ENCODE peak calls at places on chromosomes 16 and 17, in seven cellular contexts. W, O, Z, T, L, R and M are unnamed samples.

GRCh38 chr16:28040039-28040438 is 23.5 kb downstream of the GSG1L start:
- DNase-seq in W (no peak), O (peak), Z (no peak), T (no peak), L (no peak), R (no peak), M (no peak)

GRCh38 chr16:50331570-50331969 is 37.2 kb downstream of the BRD7 start:
- DNase-seq in W (no peak), O (no peak), Z (no peak), T (no peak), L (no peak), R (no peak), M (no peak)

GRCh38 chr16:56189990-56190902 is 1.0 kb upstream of the GNAO1 start:
- DNase-seq in W (no peak), O (peak), Z (no peak), T (no peak), L (no peak), R (no peak), M (no peak)

GRCh38 chr17:48554412-48555090 is 9.6 kb upstream of the HOXB2 start:
- DNase-seq in W (no peak), O (no peak), Z (peak), T (no peak), L (no peak), R (no peak), M (no peak)

GRCh38 chr17:55734128-55734781 is 11.6 kb upstream of the TMEM100 start:
- DNase-seq in W (no peak), O (peak), Z (peak), T (no peak), L (no peak), R (no peak), M (no peak)

GRCh38 chr17:40958086-40958953 is 8.4 kb downstream of the KRT39 start:
- DNase-seq in W (no peak), O (peak), Z (no peak), T (no peak), L (peak), R (no peak), M (no peak)

GRCh38 chr16:24970708-24971107 is 44.5 kb downstream of the ARHGAP17 start:
- DNase-seq in W (no peak), O (no peak), Z (no peak), T (no peak), L (no peak), R (no peak), M (no peak)

GRCh38 chr16:75402821-75403475 is 30.4 kb downstream of the CFDP1 start:
- DNase-seq in W (no peak), O (peak), Z (peak), T (peak), L (peak), R (no peak), M (no peak)

GRCh38 chr16:19527161-19527560 is 3.4 kb downstream of the CCP110 start:
- DNase-seq in W (no peak), O (no peak), Z (no peak), T (no peak), L (no peak), R (no peak), M (no peak)

GRCh38 chr16:57918994-57919393 is 51.9 kb downstream of the CNGB1 start:
- DNase-seq in W (no peak), O (no peak), Z (no peak), T (no peak), L (no peak), R (no peak), M (no peak)

GRCh38 chr17:9729034-9729650 is 62.2 kb downstream of the DHRS7C start:
- DNase-seq in W (peak), O (peak), Z (peak), T (peak), L (peak), R (peak), M (no peak)

GRCh38 chr16:86632206-86632605 is 53.9 kb downstream of the FOXL1 start:
- DNase-seq in W (no peak), O (no peak), Z (no peak), T (no peak), L (no peak), R (no peak), M (no peak)

GRCh38 chr17:79577485-79578187 is 33.2 kb downstream of the RBFOX3 start:
- DNase-seq in W (no peak), O (no peak), Z (no peak), T (no peak), L (no peak), R (no peak), M (no peak)

GRCh38 chr17:29376667-29377268 is 13.4 kb upstream of the TAOK1 start:
- DNase-seq in W (no peak), O (peak), Z (peak), T (peak), L (no peak), R (no peak), M (peak)

GRCh38 chr17:75521951-75522727 is 3.4 kb upstream of the LLGL2 start:
- DNase-seq in W (no peak), O (no peak), Z (peak), T (no peak), L (no peak), R (no peak), M (no peak)

GRCh38 chr17:34377078-34377823 is 14.2 kb upstream of the CCL1 start:
- DNase-seq in W (no peak), O (no peak), Z (no peak), T (no peak), L (no peak), R (no peak), M (no peak)

GRCh38 chr17:50522766-50523165 is 9.8 kb upstream of the EPN3 start:
- DNase-seq in W (no peak), O (no peak), Z (no peak), T (no peak), L (no peak), R (no peak), M (no peak)

GRCh38 chr17:48520631-48521045 is 10.2 kb downstream of the HOXB1 start:
- DNase-seq in W (no peak), O (no peak), Z (peak), T (no peak), L (no peak), R (no peak), M (no peak)

GRCh38 chr16:23132921-23133532 is 16.2 kb downstream of the USP31 start:
- DNase-seq in W (no peak), O (no peak), Z (peak), T (peak), L (no peak), R (no peak), M (no peak)

GRCh38 chr16:17275076-17275732 is 195.6 kb downstream of the XYLT1 start:
- DNase-seq in W (no peak), O (no peak), Z (no peak), T (no peak), L (peak), R (no peak), M (no peak)

GRCh38 chr17:76585649-76586593 is at the start of gene ST6GALNAC2:
- DNase-seq in W (no peak), O (peak), Z (no peak), T (peak), L (peak), R (no peak), M (no peak)

GRCh38 chr16:56506941-56507340 is 12.9 kb downstream of the BBS2 start:
- DNase-seq in W (no peak), O (no peak), Z (peak), T (peak), L (no peak), R (no peak), M (peak)

GRCh38 chr16:49547448-49547847 is 173.8 kb downstream of the C16orf78 start:
- DNase-seq in W (no peak), O (no peak), Z (no peak), T (no peak), L (no peak), R (no peak), M (no peak)

GRCh38 chr17:8883353-8883752 is 15.9 kb upstream of the PIK3R6 start:
- DNase-seq in W (no peak), O (no peak), Z (no peak), T (no peak), L (no peak), R (no peak), M (no peak)

GRCh38 chr16:6862058-6862457 is 470.6 kb upstream of the RBFOX1 start:
- DNase-seq in W (no peak), O (no peak), Z (no peak), T (no peak), L (no peak), R (no peak), M (no peak)